ENCODE peak calls at places on chromosome 7, in six cellular contexts. A, M, P, B, Y and G are unnamed samples.
A peak's percentile ranks its signal among the peaks of the same experiment; 100 is the strongest.

GRCh38 chr7:108094933-108095710 is 35.0 kb downstream of the LAMB4 start:
- DNase-seq in A (peak; percentile 79), M (peak; percentile 31), P (peak; percentile 88), B (no peak), Y (no peak), G (peak; percentile 91)

GRCh38 chr7:108581655-108582491 is 12.2 kb downstream of the DNAJB9 start:
- DNase-seq in A (no peak), M (no peak), P (peak; percentile 65), B (no peak), Y (no peak), G (no peak)

GRCh38 chr7:92924800-92925199 is 88.4 kb upstream of the CDK6 start:
- DNase-seq in A (no peak), M (no peak), P (no peak), B (no peak), Y (no peak), G (no peak)

GRCh38 chr7:26681819-26682418 is 182.5 kb downstream of the SKAP2 start:
- DNase-seq in A (peak; percentile 23), M (peak; percentile 23), P (no peak), B (no peak), Y (peak; percentile 18), G (peak; percentile 35)

GRCh38 chr7:121795736-121796135 is 77.2 kb upstream of the PTPRZ1 start:
- DNase-seq in A (no peak), M (no peak), P (no peak), B (no peak), Y (no peak), G (no peak)

GRCh38 chr7:93894426-93894825 is 3.9 kb upstream of the TFPI2 start:
- DNase-seq in A (no peak), M (no peak), P (no peak), B (no peak), Y (no peak), G (no peak)

GRCh38 chr7:47241112-47242065 is 340.5 kb downstream of the TNS3 start:
- DNase-seq in A (no peak), M (no peak), P (no peak), B (no peak), Y (no peak), G (no peak)

GRCh38 chr7:43385856-43386255 is 197.1 kb upstream of the STK17A start:
- DNase-seq in A (no peak), M (no peak), P (no peak), B (no peak), Y (no peak), G (peak; percentile 1)

GRCh38 chr7:37255327-37255944 is 193.2 kb downstream of the ELMO1 start:
- DNase-seq in A (no peak), M (no peak), P (no peak), B (no peak), Y (no peak), G (no peak)
- TF ChIP-seq SMC3 in A (no peak), M (no peak), P (no peak), B (no peak), Y (no peak), G (no peak)

GRCh38 chr7:140418653-140419052 is 14.8 kb downstream of the RAB19 start:
- DNase-seq in A (no peak), M (no peak), P (no peak), B (no peak), Y (no peak), G (no peak)
- TF ChIP-seq SMC3 in A (no peak), M (no peak), P (no peak), B (no peak), Y (no peak), G (no peak)

GRCh38 chr7:33251261-33251660 is 121.9 kb downstream of the BBS9 start:
- DNase-seq in A (peak; percentile 18), M (no peak), P (no peak), B (no peak), Y (no peak), G (peak; percentile 8)

GRCh38 chr7:33243319-33243881 is 114.0 kb downstream of the BBS9 start:
- DNase-seq in A (peak; percentile 57), M (peak; percentile 57), P (peak; percentile 48), B (no peak), Y (peak; percentile 12), G (peak; percentile 70)

GRCh38 chr7:33250421-33250827 is 121.1 kb downstream of the BBS9 start:
- DNase-seq in A (no peak), M (no peak), P (no peak), B (no peak), Y (no peak), G (peak; percentile 75)

GRCh38 chr7:33248663-33249062 is 119.3 kb downstream of the BBS9 start:
- DNase-seq in A (no peak), M (no peak), P (peak; percentile 62), B (no peak), Y (no peak), G (peak; percentile 7)
- TF ChIP-seq SMC3 in A (no peak), M (no peak), P (no peak), B (no peak), Y (no peak), G (no peak)

GRCh38 chr7:126578338-126578737 is 674.4 kb downstream of the GRM8 start:
- DNase-seq in A (no peak), M (no peak), P (no peak), B (no peak), Y (no peak), G (no peak)

GRCh38 chr7:126569402-126569801 is 683.3 kb downstream of the GRM8 start:
- DNase-seq in A (no peak), M (no peak), P (no peak), B (peak; percentile 23), Y (no peak), G (no peak)

GRCh38 chr7:126570845-126571244 is 681.9 kb downstream of the GRM8 start:
- DNase-seq in A (no peak), M (no peak), P (no peak), B (no peak), Y (no peak), G (no peak)

GRCh38 chr7:126574276-126574675 is 678.5 kb downstream of the GRM8 start:
- DNase-seq in A (peak; percentile 15), M (no peak), P (no peak), B (no peak), Y (no peak), G (no peak)

GRCh38 chr7:126574838-126575250 is 677.9 kb downstream of the GRM8 start:
- DNase-seq in A (peak; percentile 2), M (no peak), P (no peak), B (no peak), Y (no peak), G (no peak)
- TF ChIP-seq SMC3 in A (no peak), M (no peak), P (no peak), B (no peak), Y (no peak), G (no peak)

GRCh38 chr7:19648791-19649190 is 60.0 kb downstream of the POLR1F start:
- DNase-seq in A (no peak), M (no peak), P (no peak), B (no peak), Y (no peak), G (no peak)
- TF ChIP-seq SMC3 in A (no peak), M (no peak), P (no peak), B (no peak), Y (no peak), G (no peak)

DNA sequence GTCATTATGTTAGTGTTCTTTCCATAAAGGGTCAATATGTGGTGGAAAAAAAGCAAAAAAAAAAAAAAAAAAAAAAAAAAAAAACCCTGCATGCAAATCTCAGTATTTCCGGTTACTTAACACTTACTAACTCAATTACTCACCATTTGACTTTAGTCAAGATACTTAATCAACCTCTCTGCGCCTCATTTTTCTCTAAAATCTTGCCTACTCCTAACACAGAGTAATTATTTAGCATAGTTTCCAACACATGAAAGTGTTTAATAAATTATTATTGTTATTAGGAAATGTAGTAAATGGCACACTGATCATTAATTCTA is 27.8 kb downstream of the PPP1R3A start:
- DNase-seq in A (no peak), M (no peak), P (no peak), B (no peak), Y (no peak), G (no peak)
- TF ChIP-seq SMC3 in A (no peak), M (no peak), P (no peak), B (no peak), Y (no peak), G (no peak)

GRCh38 chr7:125061776-125062397 is 132.3 kb upstream of the POT1 start:
- DNase-seq in A (peak; percentile 45), M (no peak), P (no peak), B (no peak), Y (no peak), G (peak; percentile 41)
- TF ChIP-seq SMC3 in A (no peak), M (no peak), P (no peak), B (no peak), Y (no peak), G (no peak)

GRCh38 chr7:129227646-129228578 is 3.1 kb downstream of the AHCYL2 start:
- DNase-seq in A (no peak), M (no peak), P (no peak), B (no peak), Y (no peak), G (peak; percentile 11)

GRCh38 chr7:129228633-129229032 is 3.8 kb downstream of the AHCYL2 start:
- DNase-seq in A (no peak), M (no peak), P (no peak), B (no peak), Y (no peak), G (no peak)

GRCh38 chr7:129225206-129225930 is 538 bp downstream of the AHCYL2 start:
- DNase-seq in A (peak; percentile 48), M (no peak), P (peak; percentile 20), B (no peak), Y (peak; percentile 63), G (peak; percentile 27)

GRCh38 chr7:129224251-129225205 is at the start of gene AHCYL2:
- DNase-seq in A (peak; percentile 98), M (peak; percentile 99), P (peak; percentile 91), B (peak; percentile 89), Y (peak; percentile 98), G (peak; percentile 96)

GRCh38 chr7:129225931-129226572 is 1.2 kb downstream of the AHCYL2 start:
- DNase-seq in A (no peak), M (no peak), P (no peak), B (no peak), Y (no peak), G (peak; percentile 17)
- TF ChIP-seq SMC3 in A (no peak), M (no peak), P (no peak), B (no peak), Y (no peak), G (no peak)

GRCh38 chr7:140674356-140674800 is 1.6 kb downstream of the ADCK2 start:
- DNase-seq in A (no peak), M (no peak), P (no peak), B (no peak), Y (no peak), G (no peak)
- TF ChIP-seq SMC3 in A (no peak), M (no peak), P (no peak), B (no peak), Y (no peak), G (no peak)